ENCODE peak calls at places on chromosomes 1 and 21, in eight cellular contexts. M, A, F, C, K, O, Z and B are unnamed samples.

GRCh38 chr1:68673771-68674170 is 176.9 kb upstream of the DEPDC1 start:
- DNase-seq in Z (no peak), F (no peak), M (no peak), K (no peak), C (no peak), A (no peak), O (peak; percentile 0), B (no peak)

GRCh38 chr1:58819719-58820118 is 35.9 kb upstream of the JUN start:
- DNase-seq in O (peak; percentile 57), A (peak; percentile 77), K (no peak), M (no peak), Z (no peak), F (no peak), C (no peak), B (no peak)

GRCh38 chr1:245074232-245074747 is 80.5 kb upstream of the KIF26B start:
- DNase-seq in F (no peak), Z (no peak), O (peak; percentile 74), C (no peak), A (peak; percentile 7), M (no peak), K (no peak), B (no peak)

GRCh38 chr1:157894613-157895012 is 53.0 kb upstream of the CD5L start:
- DNase-seq in A (no peak), F (no peak), O (no peak), Z (no peak), M (no peak), C (no peak), K (no peak), B (no peak)

GRCh38 chr21:42089093-42089631 is 18.0 kb downstream of the UMODL1 start:
- DNase-seq in O (no peak), K (no peak), F (no peak), C (no peak), M (no peak), A (no peak), Z (no peak), B (peak; percentile 82)

GRCh38 chr21:31198575-31198974 is 145.5 kb downstream of the TIAM1 start:
- DNase-seq in M (no peak), O (peak; percentile 62), C (no peak), A (peak; percentile 49), K (peak; percentile 23), Z (peak; percentile 36), F (no peak), B (no peak)

GRCh38 chr1:9766759-9767442 is 56.9 kb downstream of the CLSTN1 start:
- DNase-seq in C (no peak), O (peak; percentile 100), M (no peak), Z (peak; percentile 81), F (no peak), K (no peak), A (no peak), B (peak; percentile 25)

GRCh38 chr1:226601456-226601855 is 52.9 kb downstream of the STUM start:
- DNase-seq in M (no peak), K (no peak), O (no peak), C (no peak), A (no peak), F (no peak), Z (no peak), B (no peak)

GRCh38 chr1:111516008-111516535 is 12.6 kb upstream of the ADORA3 start:
- DNase-seq in A (peak; percentile 75), K (no peak), C (no peak), F (peak; percentile 29), M (peak; percentile 37), O (peak; percentile 82), Z (no peak), B (peak; percentile 62)

GRCh38 chr1:171645553-171646336 is 6.7 kb downstream of the MYOC start:
- DNase-seq in C (no peak), A (no peak), M (peak; percentile 61), F (no peak), K (peak; percentile 82), O (no peak), Z (no peak), B (no peak)

GRCh38 chr1:102891868-102892625 is 216.3 kb downstream of the COL11A1 start:
- DNase-seq in O (peak; percentile 87), K (no peak), M (no peak), F (no peak), Z (peak; percentile 11), A (peak; percentile 75), C (no peak), B (no peak)

GRCh38 chr1:180151508-180151907 is 3.2 kb upstream of the QSOX1 start:
- DNase-seq in A (peak; percentile 92), C (no peak), Z (peak; percentile 36), K (no peak), F (no peak), M (no peak), O (peak; percentile 95), B (no peak)

GRCh38 chr1:24586970-24587820 is 31.3 kb downstream of the NCMAP start:
- DNase-seq in C (peak; percentile 35), A (peak; percentile 39), M (peak; percentile 39), O (peak; percentile 63), K (peak; percentile 65), F (peak; percentile 42), Z (peak; percentile 66), B (no peak)

GRCh38 chr1:163670980-163671757 is 349.4 kb downstream of the NUF2 start:
- DNase-seq in A (no peak), O (no peak), Z (no peak), C (no peak), M (no peak), K (no peak), F (peak; percentile 48), B (no peak)

GRCh38 chr1:51535006-51535592 is 16.0 kb upstream of the EPS15 start:
- DNase-seq in K (peak; percentile 36), C (peak; percentile 49), O (peak; percentile 68), M (peak; percentile 61), Z (peak; percentile 43), A (peak; percentile 89), F (peak; percentile 31), B (no peak)

GRCh38 chr1:150005606-150006005 is 4.9 kb downstream of the OTUD7B start:
- DNase-seq in Z (no peak), A (no peak), O (no peak), C (no peak), K (no peak), M (no peak), F (no peak), B (no peak)

GRCh38 chr1:150003826-150004225 is 6.7 kb downstream of the OTUD7B start:
- DNase-seq in O (no peak), F (no peak), Z (no peak), A (no peak), K (no peak), C (no peak), M (no peak), B (no peak)

GRCh38 chr1:150008699-150009098 is 1.8 kb downstream of the OTUD7B start:
- DNase-seq in A (no peak), F (no peak), M (no peak), K (no peak), O (no peak), Z (no peak), C (no peak), B (no peak)

GRCh38 chr1:150009604-150010387 is 730 bp downstream of the OTUD7B start:
- DNase-seq in K (peak; percentile 66), M (peak; percentile 36), C (peak; percentile 56), O (peak; percentile 90), A (peak; percentile 86), F (peak; percentile 43), Z (peak; percentile 48), B (no peak)

GRCh38 chr1:150006881-150007401 is 3.6 kb downstream of the OTUD7B start:
- DNase-seq in O (peak; percentile 76), F (no peak), K (no peak), A (no peak), M (no peak), Z (no peak), C (no peak), B (no peak)
- H3K27ac ChIP-seq in O (no peak overlapping the region), F (peak overlapping the region; percentile 97), K (no peak overlapping the region), A (no peak overlapping the region), M (no peak overlapping the region), Z (no peak overlapping the region), C (no peak overlapping the region), B (no peak overlapping the region)

GRCh38 chr1:63906053-63906704 is 132.4 kb downstream of the ROR1 start:
- DNase-seq in M (no peak), A (no peak), Z (no peak), C (no peak), K (no peak), O (no peak), F (no peak), B (no peak)

GRCh38 chr1:63908016-63908415 is 134.2 kb downstream of the ROR1 start:
- DNase-seq in M (no peak), K (no peak), Z (no peak), C (no peak), O (peak; percentile 65), F (no peak), A (no peak), B (no peak)

GRCh38 chr1:63909511-63909910 is 135.7 kb downstream of the ROR1 start:
- DNase-seq in C (no peak), F (no peak), A (no peak), Z (no peak), K (no peak), O (no peak), M (no peak), B (no peak)

GRCh38 chr1:63904826-63905225 is 131.0 kb downstream of the ROR1 start:
- DNase-seq in Z (no peak), C (no peak), O (no peak), K (no peak), F (no peak), M (no peak), A (no peak), B (no peak)

GRCh38 chr1:63907051-63907450 is 133.2 kb downstream of the ROR1 start:
- DNase-seq in C (no peak), A (no peak), M (no peak), F (no peak), Z (no peak), K (no peak), O (no peak), B (no peak)
- TF ChIP-seq POLR2A in C (no peak), A (no peak), M (no peak), F (no peak), Z (no peak), K (no peak), O (no peak), B (no peak)

DNA sequence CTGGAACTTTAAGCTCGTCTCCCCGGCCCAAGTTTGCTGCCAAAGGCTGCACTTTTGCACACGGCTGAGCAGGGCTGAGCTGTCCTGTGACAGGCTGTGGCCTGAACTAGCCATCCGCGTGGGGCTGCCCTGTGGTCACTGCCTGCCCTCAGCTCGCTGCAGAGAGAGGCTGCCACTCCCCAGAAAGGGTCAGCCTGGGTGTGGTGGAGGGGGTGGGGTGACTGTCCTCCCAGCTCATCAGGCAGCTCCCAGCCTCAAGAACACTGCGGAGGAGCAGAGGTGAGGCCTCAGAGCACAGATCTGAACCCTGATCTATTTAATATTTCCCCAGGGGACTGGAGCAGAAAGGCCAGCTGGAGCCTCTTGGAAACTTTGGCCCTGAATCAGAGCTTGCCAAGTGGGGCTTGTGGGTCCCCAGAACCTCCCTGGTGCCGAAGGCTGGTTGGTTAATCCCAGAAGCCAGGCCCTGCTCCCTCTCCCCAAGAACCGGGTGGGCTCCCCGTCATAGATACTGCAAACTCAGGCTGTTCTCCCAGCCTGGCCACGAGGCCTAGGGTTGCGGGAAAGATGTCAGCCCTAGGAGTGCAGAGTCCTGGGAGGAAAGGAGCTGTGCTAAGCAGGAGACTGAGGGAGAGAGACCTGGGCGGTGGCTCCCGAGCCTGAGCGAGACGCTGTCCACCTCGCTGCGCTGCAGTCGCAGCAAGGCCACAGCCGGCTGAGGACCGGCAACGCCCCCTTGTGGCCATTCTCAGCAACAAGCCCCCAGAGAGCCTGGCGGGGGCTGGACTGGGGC is 125.1 kb upstream of the IPO9 start:
- DNase-seq in K (peak; percentile 65), O (peak; percentile 77), M (peak; percentile 85), C (peak; percentile 89), Z (peak; percentile 79), A (peak; percentile 73), F (peak; percentile 88), B (peak; percentile 43)
- H3K27ac ChIP-seq in K (no peak overlapping the region), O (peak overlapping the region; percentile 69), M (peak overlapping the region; percentile 78), C (peak overlapping the region; percentile 81), Z (peak overlapping the region; percentile 85), A (no peak overlapping the region), F (peak overlapping the region; percentile 63), B (peak overlapping the region; percentile 6)

GRCh38 chr1:40989066-40989465 is 9.6 kb downstream of the CTPS1 start:
- DNase-seq in M (no peak), C (no peak), K (no peak), Z (no peak), F (no peak), O (no peak), A (no peak), B (no peak)
- TF ChIP-seq POLR2A in M (no peak), C (no peak), K (no peak), Z (no peak), F (no peak), O (no peak), A (no peak), B (no peak)